ENCODE peak calls at places on chromosome 1, in ten cellular contexts. K, N, M, T, R, D, L, X, G and Y are unnamed samples.

GRCh38 chr1:115117303-115117702 is 28.0 kb upstream of the TSPAN2 start:
- DNase-seq in K (no peak), N (no peak), M (no peak), T (no peak), R (no peak), D (no peak), L (no peak), X (no peak), G (peak), Y (no peak)

GRCh38 chr1:116148967-116149366 is 37.8 kb downstream of the MAB21L3 start:
- DNase-seq in K (no peak), N (no peak), M (no peak), T (no peak), R (no peak), D (no peak), L (no peak), X (no peak), G (no peak), Y (no peak)

GRCh38 chr1:2778220-2778592 is 23.3 kb downstream of the TTC34 start:
- DNase-seq in K (no peak), N (no peak), M (no peak), T (no peak), R (peak), D (no peak), L (no peak), X (no peak), G (no peak), Y (no peak)

GRCh38 chr1:117001254-117001927 is at the start of gene CD101:
- DNase-seq in K (no peak), N (no peak), M (no peak), T (no peak), R (no peak), D (no peak), L (no peak), X (no peak), G (no peak), Y (no peak)

GRCh38 chr1:59016390-59016789 is 232.5 kb upstream of the JUN start:
- DNase-seq in K (no peak), N (no peak), M (no peak), T (no peak), R (no peak), D (no peak), L (no peak), X (no peak), G (no peak), Y (no peak)

GRCh38 chr1:1112237-1112985 is 3.5 kb downstream of the C1orf159 start:
- DNase-seq in K (peak), N (peak), M (no peak), T (peak), R (peak), D (peak), L (no peak), X (no peak), G (no peak), Y (no peak)

GRCh38 chr1:65163193-65163805 is 15.3 kb downstream of the AK4 start:
- DNase-seq in K (no peak), N (no peak), M (no peak), T (no peak), R (no peak), D (no peak), L (no peak), X (no peak), G (no peak), Y (no peak)

GRCh38 chr1:211340622-211341487 is 14.2 kb downstream of the TRAF5 start:
- DNase-seq in K (no peak), N (no peak), M (no peak), T (no peak), R (no peak), D (no peak), L (no peak), X (no peak), G (no peak), Y (no peak)

GRCh38 chr1:24315391-24315790 is 3.8 kb upstream of the GRHL3 start:
- DNase-seq in K (no peak), N (no peak), M (no peak), T (peak), R (no peak), D (no peak), L (no peak), X (no peak), G (no peak), Y (no peak)

GRCh38 chr1:17561561-17561985 is 22.1 kb downstream of the ARHGEF10L start:
- DNase-seq in K (peak), N (peak), M (no peak), T (peak), R (no peak), D (no peak), L (peak), X (no peak), G (no peak), Y (no peak)

GRCh38 chr1:224867715-224868114 is 61.8 kb upstream of the DNAH14 start:
- DNase-seq in K (no peak), N (no peak), M (no peak), T (no peak), R (no peak), D (no peak), L (peak), X (no peak), G (no peak), Y (no peak)

GRCh38 chr1:26799479-26800133 is 11.9 kb downstream of the PIGV start:
- DNase-seq in K (no peak), N (peak), M (peak), T (peak), R (no peak), D (peak), L (peak), X (no peak), G (peak), Y (no peak)

GRCh38 chr1:233113009-233113712 is 162.8 kb downstream of the NTPCR start:
- DNase-seq in K (peak), N (peak), M (no peak), T (peak), R (peak), D (no peak), L (peak), X (peak), G (peak), Y (peak)

GRCh38 chr1:210687582-210688279 is 359.0 kb downstream of the HHAT start:
- DNase-seq in K (no peak), N (no peak), M (no peak), T (no peak), R (no peak), D (no peak), L (peak), X (no peak), G (no peak), Y (no peak)

GRCh38 chr1:10211805-10212405 is 1.5 kb downstream of the KIF1B start:
- DNase-seq in K (no peak), N (no peak), M (no peak), T (no peak), R (peak), D (no peak), L (no peak), X (no peak), G (no peak), Y (no peak)

GRCh38 chr1:181793826-181794225 is 267.7 kb downstream of the ZNF648 start:
- DNase-seq in K (no peak), N (no peak), M (no peak), T (no peak), R (no peak), D (no peak), L (no peak), X (no peak), G (no peak), Y (no peak)

GRCh38 chr1:180786633-180787032 is 126.1 kb upstream of the KIAA1614 start:
- DNase-seq in K (no peak), N (no peak), M (no peak), T (no peak), R (no peak), D (no peak), L (no peak), X (no peak), G (no peak), Y (no peak)

GRCh38 chr1:167447521-167448136 is 70.7 kb downstream of the CD247 start:
- DNase-seq in K (peak), N (no peak), M (peak), T (no peak), R (peak), D (no peak), L (no peak), X (no peak), G (peak), Y (no peak)

GRCh38 chr1:37478451-37478871 is 4.1 kb downstream of the ZC3H12A start:
- DNase-seq in K (no peak), N (no peak), M (peak), T (no peak), R (no peak), D (no peak), L (peak), X (peak), G (no peak), Y (no peak)

GRCh38 chr1:87523466-87523865 is 194.8 kb downstream of the LMO4 start:
- DNase-seq in K (no peak), N (no peak), M (no peak), T (peak), R (no peak), D (no peak), L (peak), X (no peak), G (no peak), Y (no peak)

GRCh38 chr1:57831624-57832023 is 407.8 kb upstream of the DAB1 start:
- DNase-seq in K (no peak), N (no peak), M (no peak), T (no peak), R (no peak), D (no peak), L (peak), X (no peak), G (no peak), Y (no peak)

GRCh38 chr1:156063997-156064285 is 3.0 kb downstream of the RAB25 start:
- DNase-seq in K (no peak), N (no peak), M (no peak), T (no peak), R (no peak), D (no peak), L (no peak), X (no peak), G (no peak), Y (no peak)

GRCh38 chr1:2587071-2587859 is 688 bp downstream of the PRXL2B start:
- DNase-seq in K (no peak), N (peak), M (no peak), T (no peak), R (peak), D (no peak), L (peak), X (no peak), G (peak), Y (no peak)

GRCh38 chr1:206507395-206508129 is at the start of gene RASSF5:
- DNase-seq in K (peak), N (peak), M (peak), T (peak), R (peak), D (peak), L (peak), X (peak), G (peak), Y (peak)

GRCh38 chr1:153778824-153779519 is 3.8 kb downstream of the SLC27A3 start:
- DNase-seq in K (no peak), N (no peak), M (no peak), T (no peak), R (peak), D (no peak), L (no peak), X (no peak), G (no peak), Y (no peak)

GRCh38 chr1:229368347-229368746 is 25.5 kb upstream of the CCSAP start:
- DNase-seq in K (no peak), N (no peak), M (no peak), T (peak), R (no peak), D (no peak), L (no peak), X (no peak), G (no peak), Y (no peak)

GRCh38 chr1:41358152-41358937 is 2.9 kb upstream of the FOXO6 start:
- DNase-seq in K (no peak), N (peak), M (no peak), T (peak), R (peak), D (no peak), L (peak), X (no peak), G (peak), Y (no peak)

GRCh38 chr1:27004471-27005165 is 8.0 kb downstream of the TENT5B start:
- DNase-seq in K (peak), N (no peak), M (no peak), T (no peak), R (no peak), D (no peak), L (peak), X (no peak), G (peak), Y (no peak)

GRCh38 chr1:208326033-208326432 is 81.8 kb upstream of the PLXNA2 start:
- DNase-seq in K (no peak), N (no peak), M (no peak), T (no peak), R (no peak), D (no peak), L (no peak), X (no peak), G (no peak), Y (no peak)

GRCh38 chr1:231885209-231885854 is 258.7 kb downstream of the DISC1 start:
- DNase-seq in K (no peak), N (no peak), M (no peak), T (no peak), R (no peak), D (no peak), L (peak), X (no peak), G (no peak), Y (no peak)

GRCh38 chr1:171780583-171781166 is 785 bp upstream of the METTL13 start:
- DNase-seq in K (no peak), N (no peak), M (no peak), T (no peak), R (peak), D (no peak), L (no peak), X (no peak), G (no peak), Y (no peak)

GRCh38 chr1:204818998-204819397 is 51.7 kb upstream of the NFASC start:
- DNase-seq in K (no peak), N (no peak), M (no peak), T (no peak), R (no peak), D (no peak), L (no peak), X (no peak), G (no peak), Y (no peak)
- H3K27ac ChIP-seq in K (no peak), N (peak), M (no peak), T (peak), R (no peak), D (peak), L (no peak), X (peak), G (no peak), Y (no peak)

GRCh38 chr1:110227774-110228173 is 17.7 kb downstream of the KCNC4 start:
- DNase-seq in K (no peak), N (no peak), M (no peak), T (no peak), R (no peak), D (no peak), L (no peak), X (no peak), G (no peak), Y (no peak)
- TF ChIP-seq CTCF in K (no peak), N (no peak), M (no peak), T (no peak), R (no peak), D (no peak), L (no peak), X (no peak), G (no peak), Y (no peak)

GRCh38 chr1:109875874-109876273 is 34.8 kb upstream of the CSF1 start:
- DNase-seq in K (no peak), N (no peak), M (no peak), T (no peak), R (no peak), D (no peak), L (no peak), X (no peak), G (no peak), Y (no peak)

GRCh38 chr1:109877776-109878175 is 32.9 kb upstream of the CSF1 start:
- DNase-seq in K (no peak), N (no peak), M (no peak), T (no peak), R (no peak), D (no peak), L (no peak), X (no peak), G (no peak), Y (no peak)

GRCh38 chr1:109877320-109877771 is 33.3 kb upstream of the CSF1 start:
- DNase-seq in K (peak), N (peak), M (no peak), T (peak), R (no peak), D (peak), L (peak), X (peak), G (peak), Y (peak)

GRCh38 chr1:109878531-109878930 is 32.1 kb upstream of the CSF1 start:
- DNase-seq in K (no peak), N (no peak), M (no peak), T (no peak), R (no peak), D (no peak), L (no peak), X (no peak), G (no peak), Y (no peak)

GRCh38 chr1:109876617-109877319 is 33.9 kb upstream of the CSF1 start:
- DNase-seq in K (no peak), N (no peak), M (no peak), T (no peak), R (no peak), D (no peak), L (peak), X (no peak), G (peak), Y (no peak)
- H3K27ac ChIP-seq in K (peak), N (peak), M (no peak), T (peak), R (peak), D (peak), L (peak), X (peak), G (peak), Y (peak)

GRCh38 chr1:152481869-152482664 is 28.5 kb upstream of the LCE5A start:
- DNase-seq in K (no peak), N (no peak), M (no peak), T (no peak), R (no peak), D (no peak), L (no peak), X (no peak), G (no peak), Y (no peak)

GRCh38 chr1:152473887-152474537 is 36.6 kb upstream of the LCE5A start:
- DNase-seq in K (no peak), N (no peak), M (no peak), T (no peak), R (no peak), D (no peak), L (no peak), X (no peak), G (no peak), Y (no peak)

DNA sequence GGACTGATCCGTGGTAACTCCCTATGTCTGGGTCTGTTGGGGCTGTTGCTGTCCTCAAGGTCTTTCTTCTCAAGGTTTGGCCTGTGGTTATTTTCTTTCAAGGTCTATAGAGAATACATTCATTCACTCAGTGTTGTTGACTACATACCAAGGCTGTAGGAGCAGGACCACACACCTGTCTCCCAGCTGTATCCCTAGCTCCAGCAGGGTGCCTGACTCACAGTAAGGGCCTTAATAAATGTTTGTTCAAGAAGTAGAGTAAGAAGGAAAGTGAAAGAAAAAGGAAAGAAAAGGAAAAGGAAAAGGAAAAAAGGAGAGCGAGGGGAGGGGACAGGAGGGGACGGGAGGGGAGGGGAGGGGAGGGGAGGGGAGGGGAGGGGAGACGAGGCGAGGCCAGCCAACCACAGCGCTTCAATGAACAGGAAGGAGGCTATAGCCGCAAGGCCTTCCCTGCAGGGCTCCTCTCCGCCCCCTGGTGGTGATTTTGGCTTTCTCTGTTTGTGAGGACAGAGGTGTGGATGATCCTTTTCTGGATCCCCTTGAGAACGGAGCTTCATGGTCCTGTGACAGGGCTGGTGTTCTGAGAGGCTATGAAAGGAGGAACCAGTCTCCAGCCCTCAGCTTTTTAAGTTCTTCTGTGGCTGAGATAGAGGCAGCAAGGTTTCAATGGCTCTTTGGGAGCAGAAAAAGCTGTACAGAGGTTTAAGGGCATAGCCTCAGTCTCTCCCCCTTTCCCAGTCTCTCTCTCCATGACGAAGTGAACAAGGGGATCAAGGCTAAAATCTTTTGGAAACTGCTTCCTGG is 30.6 kb upstream of the LCE5A start:
- DNase-seq in K (no peak), N (no peak), M (peak), T (no peak), R (no peak), D (no peak), L (no peak), X (no peak), G (peak), Y (peak)
- TF ChIP-seq CTCF in K (peak), N (peak), M (no peak), T (no peak), R (peak), D (no peak), L (peak), X (no peak), G (peak), Y (no peak)

GRCh38 chr1:225896937-225897549 is 8.1 kb upstream of the LEFTY1 start:
- DNase-seq in K (no peak), N (no peak), M (peak), T (no peak), R (peak), D (no peak), L (peak), X (no peak), G (no peak), Y (no peak)
- H3K27ac ChIP-seq in K (peak), N (no peak), M (peak), T (no peak), R (peak), D (peak), L (no peak), X (no peak), G (peak), Y (no peak)

GRCh38 chr1:184376359-184376758 is 10.5 kb upstream of the C1orf21 start:
- DNase-seq in K (no peak), N (no peak), M (no peak), T (no peak), R (no peak), D (no peak), L (peak), X (no peak), G (no peak), Y (no peak)

GRCh38 chr1:184383772-184384323 is 3.0 kb upstream of the C1orf21 start:
- DNase-seq in K (no peak), N (no peak), M (no peak), T (no peak), R (no peak), D (no peak), L (no peak), X (no peak), G (peak), Y (no peak)

GRCh38 chr1:184380468-184380867 is 6.4 kb upstream of the C1orf21 start:
- DNase-seq in K (no peak), N (no peak), M (no peak), T (no peak), R (no peak), D (no peak), L (no peak), X (no peak), G (no peak), Y (no peak)

GRCh38 chr1:184379111-184379752 is 7.6 kb upstream of the C1orf21 start:
- DNase-seq in K (no peak), N (no peak), M (no peak), T (no peak), R (no peak), D (no peak), L (no peak), X (no peak), G (peak), Y (no peak)
- TF ChIP-seq CTCF in K (no peak), N (peak), M (no peak), T (no peak), R (no peak), D (no peak), L (no peak), X (no peak), G (peak), Y (no peak)

GRCh38 chr1:236494586-236495207 is 29.1 kb upstream of the LGALS8 start:
- DNase-seq in K (no peak), N (no peak), M (no peak), T (no peak), R (no peak), D (no peak), L (peak), X (peak), G (no peak), Y (no peak)
- H3K27ac ChIP-seq in K (no peak), N (peak), M (no peak), T (no peak), R (no peak), D (no peak), L (no peak), X (no peak), G (no peak), Y (no peak)

GRCh38 chr1:21833392-21833976 is 21.4 kb downstream of the LDLRAD2 start:
- DNase-seq in K (no peak), N (no peak), M (no peak), T (no peak), R (no peak), D (no peak), L (no peak), X (no peak), G (no peak), Y (no peak)

GRCh38 chr1:21834666-21835065 is 22.6 kb downstream of the LDLRAD2 start:
- DNase-seq in K (no peak), N (no peak), M (no peak), T (no peak), R (no peak), D (no peak), L (no peak), X (no peak), G (no peak), Y (no peak)

GRCh38 chr1:21831454-21831970 is 19.4 kb downstream of the LDLRAD2 start:
- DNase-seq in K (no peak), N (no peak), M (no peak), T (no peak), R (no peak), D (no peak), L (no peak), X (no peak), G (no peak), Y (no peak)

GRCh38 chr1:21836010-21836409 is 23.9 kb downstream of the LDLRAD2 start:
- DNase-seq in K (no peak), N (no peak), M (no peak), T (no peak), R (no peak), D (no peak), L (no peak), X (no peak), G (no peak), Y (no peak)

GRCh38 chr1:21834094-21834493 is 22.0 kb downstream of the LDLRAD2 start:
- DNase-seq in K (no peak), N (no peak), M (no peak), T (no peak), R (no peak), D (no peak), L (no peak), X (no peak), G (no peak), Y (no peak)
- TF ChIP-seq CTCF in K (no peak), N (no peak), M (no peak), T (no peak), R (no peak), D (no peak), L (no peak), X (no peak), G (no peak), Y (no peak)

GRCh38 chr1:226870323-226871046 is at the start of gene PSEN2:
- DNase-seq in K (peak), N (peak), M (no peak), T (peak), R (peak), D (peak), L (peak), X (peak), G (peak), Y (peak)
- H3K27ac ChIP-seq in K (peak), N (peak), M (no peak), T (peak), R (peak), D (peak), L (peak), X (peak), G (no peak), Y (peak)

GRCh38 chr1:8412183-8412831 is 94.4 kb downstream of the SLC45A1 start:
- DNase-seq in K (no peak), N (peak), M (no peak), T (peak), R (no peak), D (no peak), L (peak), X (peak), G (no peak), Y (no peak)
- TF ChIP-seq CTCF in K (no peak), N (no peak), M (no peak), T (no peak), R (no peak), D (peak), L (peak), X (no peak), G (no peak), Y (no peak)